ENCODE peak calls at places on chromosomes 2 and 18, in seven cellular contexts. Z is K562, G is H1, J is ovary, T is endothelial cell of umbilical vein, W is Peyer's patch, X is stomach. F is an unnamed sample. For H3K4me1, the result is how much of the 10 kb centered on the place peaks cover.

GRCh38 chr2:120786559-120786960 is 50.9 kb downstream of the GLI2 start:
- DNase-seq in T (no peak), W (no peak), Z (no peak), G (peak), X (no peak), J (no peak), F (no peak)

GRCh38 chr18:24766376-24766775 is 305.9 kb downstream of the HRH4 start:
- DNase-seq in J (no peak), T (no peak), Z (no peak), X (no peak), W (no peak), G (no peak), F (no peak)

GRCh38 chr2:233446121-233446520 is 91.8 kb downstream of the DGKD start:
- DNase-seq in X (no peak), T (no peak), W (peak), J (no peak), Z (no peak), G (no peak), F (no peak)

GRCh38 chr2:102522890-102523289 is 49.9 kb downstream of the SLC9A4 start:
- DNase-seq in Z (no peak), W (no peak), G (no peak), X (no peak), J (no peak), T (no peak), F (no peak)

GRCh38 chr2:150878347-150878746 is 383.3 kb downstream of the RBM43 start:
- DNase-seq in G (no peak), X (no peak), Z (peak), J (no peak), W (no peak), T (no peak), F (no peak)

GRCh38 chr18:2914185-2914584 is 67.4 kb downstream of the EMILIN2 start:
- DNase-seq in X (no peak), W (peak), J (peak), T (no peak), G (no peak), Z (no peak), F (no peak)

GRCh38 chr18:38427234-38427633 is 861.6 kb upstream of the CELF4 start:
- DNase-seq in T (no peak), G (no peak), Z (no peak), X (no peak), J (no peak), W (no peak), F (no peak)

GRCh38 chr2:193074933-193075332 is 880.2 kb upstream of the TMEFF2 start:
- DNase-seq in T (no peak), X (no peak), W (no peak), Z (no peak), G (no peak), J (no peak), F (no peak)

GRCh38 chr2:227464851-227465250 is 7.1 kb upstream of the AGFG1 start:
- DNase-seq in W (no peak), T (no peak), G (no peak), J (no peak), X (no peak), Z (no peak), F (no peak)

GRCh38 chr2:128378231-128379020 is 59.8 kb upstream of the HS6ST1 start:
- DNase-seq in J (peak), X (peak), T (no peak), Z (no peak), W (peak), G (no peak), F (no peak)

GRCh38 chr2:220166616-220167015 is 539.2 kb downstream of the SLC4A3 start:
- DNase-seq in W (no peak), G (no peak), T (no peak), Z (no peak), J (no peak), X (no peak), F (no peak)

GRCh38 chr2:241649414-241649813 is 11.9 kb downstream of the ATG4B start:
- DNase-seq in Z (no peak), T (no peak), J (no peak), W (no peak), G (no peak), X (no peak), F (no peak)

GRCh38 chr18:31217038-31217437 is 54.4 kb upstream of the DSC1 start:
- DNase-seq in W (no peak), X (no peak), J (no peak), Z (no peak), G (no peak), T (no peak), F (no peak)

GRCh38 chr2:38740851-38741541 is 10.2 kb downstream of the SRSF7 start:
- DNase-seq in X (no peak), W (no peak), T (peak), G (no peak), Z (peak), J (peak), F (no peak)

GRCh38 chr2:50529600-50530218 is 502.2 kb downstream of the NRXN1 start:
- DNase-seq in J (no peak), X (no peak), W (no peak), Z (peak), G (no peak), T (peak), F (no peak)
- H3K4me1 ChIP-seq in J (under half), X (under half), W (under half), Z (under half), G (under half), T (under half), F (under half)

GRCh38 chr2:199455533-199456382 is 2.0 kb downstream of the SATB2 start:
- DNase-seq in T (no peak), Z (peak), G (peak), J (peak), X (peak), W (peak), F (no peak)
- TF ChIP-seq POLR2A in T (no peak), Z (peak), G (no peak), J (no peak), X (no peak), W (peak), F (no peak)

GRCh38 chr2:1784087-1784486 is 39.8 kb upstream of the PXDN start:
- DNase-seq in T (no peak), X (peak), Z (no peak), W (no peak), J (no peak), G (no peak), F (no peak)

GRCh38 chr2:1781291-1782080 is 37.2 kb upstream of the PXDN start:
- DNase-seq in X (peak), J (no peak), W (no peak), T (no peak), G (no peak), Z (no peak), F (no peak)

GRCh38 chr2:1784986-1785617 is 40.8 kb upstream of the PXDN start:
- DNase-seq in X (peak), Z (no peak), T (no peak), G (no peak), J (no peak), W (no peak), F (no peak)

GRCh38 chr2:1780693-1781092 is 36.4 kb upstream of the PXDN start:
- DNase-seq in Z (no peak), X (peak), G (no peak), T (no peak), W (no peak), J (no peak), F (no peak)

GRCh38 chr2:1782514-1782913 is 38.2 kb upstream of the PXDN start:
- DNase-seq in W (no peak), Z (no peak), J (no peak), T (no peak), G (no peak), X (peak), F (no peak)
- H3K4me1 ChIP-seq in W (under half), Z (under half), J (under half), T (under half), G (under half), X (under half), F (under half)

GRCh38 chr2:136534817-136535216 is 230.5 kb upstream of the THSD7B start:
- DNase-seq in G (no peak), W (no peak), J (no peak), Z (no peak), X (no peak), T (no peak), F (no peak)
- TF ChIP-seq POLR2A in G (no peak), W (no peak), J (no peak), Z (no peak), X (no peak), T (no peak), F (no peak)

GRCh38 chr2:113175101-113175628 is 1.4 kb downstream of the PSD4 start:
- DNase-seq in J (no peak), Z (no peak), G (no peak), T (no peak), X (peak), W (peak), F (peak)
- H3K4me1 ChIP-seq in J (under half), Z (under half), G (under half), T (under half), X (under half), W (under half), F (under half)